ENCODE peak calls at places on chromosomes 5 and 9, in four cellular contexts. P is IMR-90, C is A549, F is GM12878. W is an unnamed sample.

GRCh38 chr5:75335952-75336624 is 932 bp upstream of the HMGCR start:
- DNase-seq in P (peak; percentile 88), C (peak; percentile 67), F (peak; percentile 32), W (peak; percentile 18)

GRCh38 chr5:150406120-150407096 is 6.3 kb downstream of the CD74 start:
- DNase-seq in P (no peak), C (no peak), F (no peak), W (no peak)

GRCh38 chr9:131661954-131662621 is 77.8 kb downstream of the RAPGEF1 start:
- DNase-seq in P (no peak), C (no peak), F (no peak), W (peak; percentile 49)

GRCh38 chr5:96016216-96016615 is 54.6 kb upstream of the ELL2 start:
- DNase-seq in P (peak; percentile 35), C (no peak), F (no peak), W (no peak)

GRCh38 chr9:133987455-133987800 is 4.7 kb downstream of the VAV2 start:
- DNase-seq in P (no peak), C (no peak), F (no peak), W (no peak)

GRCh38 chr9:100989731-100990130 is 38.8 kb upstream of the PLPPR1 start:
- DNase-seq in P (no peak), C (no peak), F (no peak), W (no peak)

GRCh38 chr9:129669141-129669718 is 3.8 kb downstream of the PRRX2 start:
- DNase-seq in P (peak; percentile 91), C (peak; percentile 36), F (no peak), W (peak; percentile 28)

GRCh38 chr9:32954642-32955041 is 46.8 kb downstream of the APTX start:
- DNase-seq in P (peak; percentile 63), C (no peak), F (no peak), W (no peak)

GRCh38 chr5:129541648-129542251 is 81.7 kb downstream of the ADAMTS19 start:
- DNase-seq in P (peak; percentile 9), C (no peak), F (no peak), W (no peak)

GRCh38 chr9:32551491-32552049 is 557 bp upstream of the SMIM27 start:
- DNase-seq in P (peak; percentile 36), C (peak; percentile 28), F (peak; percentile 12), W (peak; percentile 22)

GRCh38 chr5:74767579-74767913 is 497 bp downstream of the NSA2 start:
- DNase-seq in P (peak; percentile 42), C (peak; percentile 38), F (no peak), W (peak; percentile 48)

GRCh38 chr5:172839669-172840068 is 5.6 kb downstream of the ERGIC1 start:
- DNase-seq in P (no peak), C (no peak), F (no peak), W (no peak)

GRCh38 chr5:153974813-153975163 is 63.9 kb downstream of the FAM114A2 start:
- DNase-seq in P (no peak), C (no peak), F (no peak), W (no peak)

GRCh38 chr9:76987594-76988200 is 31.8 kb upstream of the FOXB2 start:
- DNase-seq in P (peak; percentile 44), C (peak; percentile 38), F (peak; percentile 5), W (peak; percentile 12)

GRCh38 chr9:129567842-129568559 is 52.9 kb downstream of the C9orf50 start:
- DNase-seq in P (peak; percentile 70), C (peak; percentile 64), F (no peak), W (peak; percentile 59)

GRCh38 chr9:715743-716400 is 125.6 kb upstream of the DMRT1 start:
- DNase-seq in P (peak; percentile 68), C (no peak), F (no peak), W (no peak)

GRCh38 chr5:157917909-157918809 is 59.2 kb upstream of the CLINT1 start:
- DNase-seq in P (peak; percentile 75), C (peak; percentile 25), F (no peak), W (peak; percentile 36)

GRCh38 chr5:53478411-53479044 is 1.9 kb upstream of the FST start:
- DNase-seq in P (peak; percentile 63), C (peak; percentile 64), F (no peak), W (peak; percentile 46)

GRCh38 chr9:124755061-124755460 is 16.1 kb downstream of the NR6A1 start:
- DNase-seq in P (no peak), C (no peak), F (no peak), W (no peak)

GRCh38 chr9:6566409-6567139 is 79.0 kb downstream of the GLDC start:
- DNase-seq in P (peak; percentile 99), C (peak; percentile 89), F (no peak), W (no peak)

GRCh38 chr9:108552459-108553040 is 303.2 kb downstream of the ACTL7B start:
- DNase-seq in P (peak; percentile 23), C (peak; percentile 29), F (no peak), W (no peak)

GRCh38 chr5:94524841-94525697 is 93.3 kb downstream of the KIAA0825 start:
- DNase-seq in P (peak; percentile 30), C (peak; percentile 7), F (peak; percentile 9), W (peak; percentile 23)

GRCh38 chr5:55829956-55830355 is 21.2 kb upstream of the IL31RA start:
- DNase-seq in P (peak; percentile 32), C (no peak), F (peak; percentile 7), W (no peak)

GRCh38 chr5:132190161-132190817 is 37.4 kb downstream of the P4HA2 start:
- DNase-seq in P (peak; percentile 81), C (peak; percentile 85), F (no peak), W (peak; percentile 65)

GRCh38 chr5:160463775-160464465 is 42.3 kb downstream of the PTTG1 start:
- DNase-seq in P (peak; percentile 93), C (no peak), F (no peak), W (no peak)

GRCh38 chr9:90881648-90882047 is 80.0 kb downstream of the SYK start:
- DNase-seq in P (no peak), C (no peak), F (peak; percentile 64), W (no peak)

DNA sequence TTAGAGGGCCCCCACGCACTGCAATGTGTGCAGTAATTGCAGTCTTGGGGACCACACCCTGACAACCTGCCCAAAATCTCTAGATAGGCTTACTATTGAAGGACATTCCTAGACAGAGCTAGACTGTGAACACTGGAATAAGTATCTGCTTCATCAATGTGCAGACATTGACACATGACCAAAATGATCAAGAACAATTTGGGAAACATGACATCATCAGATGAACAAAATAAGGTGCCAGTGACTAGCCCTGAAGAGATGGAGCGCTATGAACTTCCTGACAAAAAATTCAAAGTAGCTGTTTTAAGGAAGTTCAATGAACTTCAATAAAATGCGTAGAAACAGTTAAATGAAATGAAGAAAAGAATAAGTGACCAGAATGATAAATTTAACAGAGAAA is 15.3 kb downstream of the EGFLAM start:
- DNase-seq in P (no peak), C (no peak), F (no peak), W (no peak)
- TF ChIP-seq ELK1 in P (no peak), C (no peak), F (no peak), W (no peak)

GRCh38 chr5:35922468-35922867 is 16.0 kb downstream of the CAPSL start:
- DNase-seq in P (no peak), C (no peak), F (no peak), W (no peak)
- TF ChIP-seq ELK1 in P (no peak), C (no peak), F (no peak), W (no peak)

DNA sequence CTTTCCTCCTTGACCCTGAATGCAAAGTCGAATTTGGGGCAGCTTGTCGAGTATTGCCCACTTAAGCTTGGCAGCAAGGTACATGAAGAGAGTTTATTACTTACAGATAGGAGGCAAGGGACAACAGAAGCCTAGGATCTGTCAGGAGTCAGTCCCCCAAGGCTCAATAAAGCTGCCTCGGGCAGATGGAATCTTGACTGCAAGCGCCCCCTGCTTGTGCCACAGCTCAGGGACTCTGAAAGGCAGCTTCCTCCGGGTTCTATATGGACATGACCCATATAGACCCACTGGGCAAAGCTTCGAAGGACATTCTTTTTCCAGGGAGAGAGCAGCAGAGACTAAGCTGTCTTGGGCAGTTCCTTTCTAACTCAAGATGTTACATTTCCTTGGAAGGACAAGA is 971.5 kb downstream of the EFNA5 start:
- DNase-seq in P (no peak), C (no peak), F (no peak), W (no peak)
- TF ChIP-seq ELK1 in P (no peak), C (no peak), F (no peak), W (no peak)

DNA sequence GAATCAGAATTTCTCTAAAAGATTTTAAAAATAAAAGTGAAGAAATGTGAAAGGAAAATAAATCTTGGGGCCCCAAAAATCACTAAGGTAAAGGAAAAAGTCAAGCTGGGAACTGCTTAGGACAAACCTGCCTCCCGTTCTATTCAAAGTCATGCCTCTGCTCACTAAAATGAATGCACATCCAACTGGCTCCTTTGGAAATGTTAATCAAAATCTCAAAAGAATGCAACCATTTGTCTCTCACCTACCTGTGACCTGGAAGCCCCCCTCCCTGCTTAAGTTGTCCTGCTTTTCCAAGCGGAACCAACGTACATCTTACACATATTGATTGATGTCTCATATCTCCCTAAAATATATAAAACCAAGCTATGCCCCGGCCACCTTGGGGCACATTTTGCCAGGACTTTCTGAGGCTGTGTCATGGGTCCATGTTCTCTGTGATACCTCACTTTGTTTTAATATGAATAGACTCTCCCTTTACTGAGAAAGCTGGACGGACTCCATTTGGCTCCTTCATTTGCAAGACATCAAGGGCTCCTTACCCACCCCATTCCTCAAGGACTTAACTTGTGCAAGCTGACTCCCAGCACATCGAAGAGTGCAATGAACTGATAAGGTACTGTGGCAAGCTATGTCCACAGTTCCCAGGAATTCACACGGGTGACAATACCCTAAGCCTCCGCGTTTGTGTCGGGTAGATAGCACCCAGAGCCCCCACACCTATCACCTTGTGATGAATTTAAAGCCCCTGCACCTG is 164.4 kb downstream of the SMC2 start:
- DNase-seq in P (no peak), C (no peak), F (no peak), W (no peak)
- TF ChIP-seq ELK1 in P (no peak), C (no peak), F (no peak), W (no peak)

GRCh38 chr5:178305801-178306200 is 73.2 kb upstream of the PHYKPL start:
- DNase-seq in P (no peak), C (no peak), F (no peak), W (no peak)

GRCh38 chr5:178306430-178307225 is 74.0 kb upstream of the PHYKPL start:
- DNase-seq in P (no peak), C (no peak), F (no peak), W (no peak)

GRCh38 chr5:178301641-178302040 is 69.0 kb upstream of the PHYKPL start:
- DNase-seq in P (no peak), C (no peak), F (no peak), W (no peak)

GRCh38 chr5:178304761-178305645 is 72.4 kb upstream of the PHYKPL start:
- DNase-seq in P (no peak), C (no peak), F (no peak), W (no peak)

GRCh38 chr5:178304016-178304415 is 71.4 kb upstream of the PHYKPL start:
- DNase-seq in P (no peak), C (no peak), F (no peak), W (no peak)
- TF ChIP-seq ELK1 in P (no peak), C (no peak), F (no peak), W (no peak)

GRCh38 chr5:142491260-142491659 is 166.4 kb upstream of the SPRY4 start:
- DNase-seq in P (no peak), C (no peak), F (no peak), W (no peak)

GRCh38 chr5:142486020-142486419 is 161.2 kb upstream of the SPRY4 start:
- DNase-seq in P (no peak), C (no peak), F (no peak), W (no peak)

GRCh38 chr5:142484821-142485387 is 160.1 kb upstream of the SPRY4 start:
- DNase-seq in P (peak; percentile 72), C (no peak), F (no peak), W (no peak)

GRCh38 chr5:142482207-142482606 is 157.4 kb upstream of the SPRY4 start:
- DNase-seq in P (no peak), C (no peak), F (no peak), W (no peak)

GRCh38 chr5:142486581-142486980 is 161.8 kb upstream of the SPRY4 start:
- DNase-seq in P (peak; percentile 86), C (no peak), F (no peak), W (no peak)
- TF ChIP-seq ELK1 in P (no peak), C (no peak), F (no peak), W (no peak)

W was measured in K562.